ENCODE peak calls at places on chromosomes 2 and 18, in four cellular contexts. B, C, Q and S are unnamed samples. For H3K27me3, the result is how much of the 10 kb centered on the place peaks cover.

GRCh38 chr2:64114063-64114911 is 29.9 kb downstream of the PELI1 start:
- DNase-seq in B (no peak), C (no peak), Q (no peak), S (no peak)

GRCh38 chr18:54296017-54296416 is 26.7 kb downstream of the POLI start:
- DNase-seq in B (no peak), C (peak), Q (no peak), S (no peak)

GRCh38 chr2:109239720-109240119 is 110.7 kb downstream of the SH3RF3 start:
- DNase-seq in B (no peak), C (no peak), Q (no peak), S (no peak)

GRCh38 chr2:106581755-106582430 is 94.7 kb downstream of the CD8B2 start:
- DNase-seq in B (peak), C (peak), Q (peak), S (peak)

GRCh38 chr2:15410884-15411283 is 150.2 kb downstream of the NBAS start:
- DNase-seq in B (no peak), C (no peak), Q (no peak), S (no peak)

GRCh38 chr2:8258406-8258805 is 423.4 kb upstream of the ID2 start:
- DNase-seq in B (no peak), C (no peak), Q (no peak), S (no peak)

GRCh38 chr2:232588680-232589585 is 38.4 kb downstream of the EIF4E2 start:
- DNase-seq in B (peak), C (no peak), Q (peak), S (no peak)

GRCh38 chr2:20378891-20379519 is 28.4 kb upstream of the PUM2 start:
- DNase-seq in B (peak), C (peak), Q (peak), S (peak)

GRCh38 chr2:217901400-217901799 is 101.4 kb downstream of the TNS1 start:
- DNase-seq in B (no peak), C (no peak), Q (no peak), S (no peak)

GRCh38 chr2:217900010-217900779 is 102.6 kb downstream of the TNS1 start:
- DNase-seq in B (no peak), C (no peak), Q (no peak), S (no peak)

GRCh38 chr2:217897816-217898806 is 104.7 kb downstream of the TNS1 start:
- DNase-seq in B (peak), C (no peak), Q (peak), S (no peak)

GRCh38 chr2:217900780-217901360 is 101.9 kb downstream of the TNS1 start:
- DNase-seq in B (no peak), C (no peak), Q (no peak), S (no peak)

GRCh38 chr2:217899231-217900009 is 103.4 kb downstream of the TNS1 start:
- DNase-seq in B (peak), C (peak), Q (peak), S (peak)
- TF ChIP-seq CTCF in B (peak), C (peak), Q (peak), S (peak)

GRCh38 chr2:172404824-172405223 is 22.6 kb upstream of the ITGA6 start:
- DNase-seq in B (no peak), C (no peak), Q (no peak), S (no peak)

GRCh38 chr2:172403881-172404470 is 23.4 kb upstream of the ITGA6 start:
- DNase-seq in B (no peak), C (no peak), Q (no peak), S (no peak)

GRCh38 chr2:172405673-172406072 is 21.7 kb upstream of the ITGA6 start:
- DNase-seq in B (no peak), C (no peak), Q (no peak), S (no peak)

GRCh38 chr2:172409042-172409441 is 18.3 kb upstream of the ITGA6 start:
- DNase-seq in B (no peak), C (no peak), Q (no peak), S (no peak)

DNA sequence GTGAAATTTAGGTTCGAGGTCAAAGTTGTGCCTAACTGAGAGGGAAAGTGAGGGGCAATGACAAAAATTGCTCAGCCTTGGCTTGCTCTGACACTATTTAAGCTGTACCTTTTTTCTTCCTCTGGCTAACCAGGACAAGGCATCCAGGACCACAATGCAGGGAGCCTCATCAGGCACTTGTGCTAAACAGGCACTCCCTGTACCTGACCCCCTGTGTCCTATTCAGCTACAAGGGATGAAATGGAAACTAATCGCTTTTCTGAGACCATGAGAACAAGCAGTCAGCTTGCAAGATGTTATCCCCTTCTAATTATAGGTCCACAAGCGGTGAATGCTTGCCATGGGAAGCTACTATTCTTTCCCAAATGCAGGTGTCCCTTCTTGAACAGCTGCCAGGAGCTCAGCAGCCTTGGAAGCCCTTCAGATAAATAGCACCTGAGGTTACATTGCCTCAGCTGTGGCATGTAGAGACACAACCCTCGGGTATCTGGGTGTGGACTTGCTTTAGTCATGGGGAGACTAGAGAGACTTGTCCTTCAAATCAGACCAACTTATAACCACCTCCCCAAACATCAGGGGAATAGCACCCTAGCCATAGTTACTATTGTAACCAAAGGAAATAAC is 19.1 kb upstream of the ITGA6 start:
- DNase-seq in B (no peak), C (peak), Q (peak), S (peak)
- H3K4me3 ChIP-seq in B (no peak), C (no peak), Q (no peak), S (no peak)

DNA sequence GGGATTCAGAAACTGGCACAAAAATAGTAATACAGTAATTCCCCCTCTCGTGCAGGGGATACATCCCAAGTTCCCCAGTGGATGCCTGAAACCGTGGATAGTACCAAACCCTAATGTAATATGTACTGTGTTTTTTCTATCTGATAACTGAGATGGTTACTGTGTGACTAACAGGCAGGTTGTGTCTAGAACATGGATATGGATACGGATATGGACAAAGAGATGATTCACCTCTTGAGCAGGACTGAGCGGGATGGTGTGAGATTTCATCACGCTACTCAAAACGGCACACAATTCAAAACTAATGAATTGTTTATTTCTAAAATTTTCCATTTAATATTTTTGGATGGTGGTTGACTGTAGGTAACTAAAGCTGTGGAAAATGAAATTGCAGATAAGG is 3.4 kb downstream of the MBD1 start:
- DNase-seq in B (no peak), C (no peak), Q (no peak), S (no peak)
- H3K27me3 ChIP-seq in B (under half), C (under half), Q (under half), S (under half)

DNA sequence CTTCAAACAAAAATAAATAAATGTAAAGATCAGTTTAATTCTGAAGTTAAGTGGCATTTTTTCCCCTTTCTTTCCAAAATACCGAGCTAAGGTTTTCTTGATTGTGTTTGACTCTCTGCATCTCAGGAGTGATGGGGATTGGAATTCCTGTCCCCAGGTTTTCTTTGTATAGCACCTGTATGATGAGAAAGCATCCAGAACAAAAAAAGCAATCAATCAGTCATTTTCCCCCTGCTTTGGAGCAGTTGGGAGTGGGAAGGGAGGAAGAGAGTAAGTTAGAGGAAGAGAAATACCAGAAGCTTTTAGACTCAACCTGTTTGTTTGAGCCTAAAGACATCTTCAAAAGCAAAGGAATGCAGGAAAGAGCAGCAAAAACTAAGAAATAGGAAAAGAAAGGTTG is 88.5 kb downstream of the RIF1 start:
- DNase-seq in B (no peak), C (peak), Q (no peak), S (no peak)
- TF ChIP-seq CTCF in B (no peak), C (no peak), Q (no peak), S (no peak)

DNA sequence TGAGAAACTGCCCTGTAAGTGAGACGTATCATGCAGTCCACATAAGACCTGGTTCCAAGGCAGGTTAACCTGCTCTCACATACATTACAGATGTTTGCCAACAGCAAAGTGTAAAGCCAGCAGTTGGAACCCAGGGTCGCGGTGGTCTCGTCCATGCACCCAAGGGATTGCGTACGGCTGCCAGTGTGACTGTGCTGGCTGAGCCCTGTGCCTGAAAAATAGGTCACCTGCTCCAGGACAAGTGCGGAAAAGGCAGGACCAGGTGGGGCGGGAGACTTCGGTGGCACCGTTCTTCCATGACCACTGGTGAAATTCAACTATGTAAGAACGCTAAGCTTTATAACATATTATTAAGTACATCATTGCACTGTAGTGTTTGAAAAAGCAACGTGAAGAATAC is 110.5 kb downstream of the MBP start:
- DNase-seq in B (no peak), C (no peak), Q (no peak), S (no peak)
- H3K4me3 ChIP-seq in B (no peak), C (no peak), Q (no peak), S (no peak)

GRCh38 chr2:177726853-177727465 is 334.4 kb downstream of the AGPS start:
- DNase-seq in B (no peak), C (no peak), Q (no peak), S (no peak)
- H3K27me3 ChIP-seq in B (under half), C (half or more), Q (under half), S (under half)